ENCODE peak calls at places on chromosomes 2 and 18, in six cellular contexts. J is neuronal stem cell, L is NB4, C is NCI-H524, R is left lung, E is mucosa of descending colon. X is an unnamed sample.

GRCh38 chr18:51070545-51070944 is 40.5 kb downstream of the SMAD4 start:
- DNase-seq in L (no peak), C (no peak), R (no peak), E (no peak), J (no peak), X (no peak)

GRCh38 chr2:37641582-37642111 is 29.8 kb downstream of the CDC42EP3 start:
- DNase-seq in C (no peak), E (no peak), R (no peak), L (no peak), J (no peak), X (no peak)

GRCh38 chr2:203659650-203660049 is 46.8 kb upstream of the CD28 start:
- DNase-seq in L (peak), J (no peak), R (no peak), C (no peak), E (peak), X (no peak)

GRCh38 chr18:55241016-55241415 is 281.8 kb upstream of the CCDC68 start:
- DNase-seq in C (no peak), R (no peak), J (no peak), E (no peak), L (no peak), X (no peak)

GRCh38 chr2:118614856-118615255 is 232.6 kb downstream of the EN1 start:
- DNase-seq in L (peak), J (no peak), E (no peak), R (no peak), C (no peak), X (no peak)

GRCh38 chr2:231672617-231673347 is 35.5 kb upstream of the PTMA start:
- DNase-seq in E (peak), R (no peak), C (peak), J (no peak), L (peak), X (no peak)

GRCh38 chr2:62705859-62706720 is 577 bp downstream of the EHBP1 start:
- DNase-seq in C (peak), R (no peak), J (peak), L (peak), E (peak), X (peak)

GRCh38 chr18:6022840-6023239 is 127.5 kb upstream of the TMEM200C start:
- DNase-seq in C (no peak), R (no peak), E (no peak), J (peak), L (no peak), X (no peak)

GRCh38 chr2:32061973-32062861 is 1.1 kb upstream of the SPAST start:
- DNase-seq in C (no peak), L (peak), J (no peak), E (peak), R (no peak), X (no peak)